ENCODE peak calls at places on chromosome 10, in four cellular contexts. One of them, this sample, is unnamed.

GRCh38 chr10:124126711-124127385 is 33.5 kb upstream of the CHST15 start:
- DNase-seq in uterus: no peak
- DNase-seq in GM12891: no peak
- DNase-seq in suprapubic skin: no peak
- DNase-seq in this sample: no peak

GRCh38 chr10:92901819-92902234 is 53.5 kb downstream of the EXOC6 start:
- DNase-seq in uterus: no peak
- DNase-seq in GM12891: no peak
- DNase-seq in suprapubic skin: no peak
- DNase-seq in this sample: no peak

GRCh38 chr10:70461397-70462348 is 16.9 kb upstream of the PALD1 start:
- DNase-seq in uterus: peak
- DNase-seq in GM12891: peak
- DNase-seq in suprapubic skin: no peak
- DNase-seq in this sample: no peak

GRCh38 chr10:112191791-112192190 is 8.2 kb upstream of the GPAM start:
- DNase-seq in uterus: no peak
- DNase-seq in GM12891: no peak
- DNase-seq in suprapubic skin: no peak
- DNase-seq in this sample: no peak

GRCh38 chr10:101829561-101830315 is 11.5 kb upstream of the OGA start:
- DNase-seq in uterus: peak
- DNase-seq in GM12891: peak
- DNase-seq in suprapubic skin: peak
- DNase-seq in this sample: peak

GRCh38 chr10:44199991-44200655 is 184.8 kb downstream of the CXCL12 start:
- DNase-seq in uterus: no peak
- DNase-seq in GM12891: no peak
- DNase-seq in suprapubic skin: no peak
- DNase-seq in this sample: no peak

GRCh38 chr10:43057831-43058340 is 19.0 kb upstream of the RET start:
- DNase-seq in uterus: no peak
- DNase-seq in GM12891: no peak
- DNase-seq in suprapubic skin: no peak
- DNase-seq in this sample: peak

GRCh38 chr10:43050011-43050410 is 26.9 kb upstream of the RET start:
- DNase-seq in uterus: no peak
- DNase-seq in GM12891: no peak
- DNase-seq in suprapubic skin: no peak
- DNase-seq in this sample: no peak

GRCh38 chr10:59181668-59182067 is 5.2 kb downstream of the PHYHIPL start:
- DNase-seq in uterus: no peak
- DNase-seq in GM12891: no peak
- DNase-seq in suprapubic skin: no peak
- DNase-seq in this sample: no peak

GRCh38 chr10:43692051-43692825 is 43.6 kb upstream of the ZNF32 start:
- DNase-seq in uterus: no peak
- DNase-seq in GM12891: no peak
- DNase-seq in suprapubic skin: peak
- DNase-seq in this sample: peak

DNA sequence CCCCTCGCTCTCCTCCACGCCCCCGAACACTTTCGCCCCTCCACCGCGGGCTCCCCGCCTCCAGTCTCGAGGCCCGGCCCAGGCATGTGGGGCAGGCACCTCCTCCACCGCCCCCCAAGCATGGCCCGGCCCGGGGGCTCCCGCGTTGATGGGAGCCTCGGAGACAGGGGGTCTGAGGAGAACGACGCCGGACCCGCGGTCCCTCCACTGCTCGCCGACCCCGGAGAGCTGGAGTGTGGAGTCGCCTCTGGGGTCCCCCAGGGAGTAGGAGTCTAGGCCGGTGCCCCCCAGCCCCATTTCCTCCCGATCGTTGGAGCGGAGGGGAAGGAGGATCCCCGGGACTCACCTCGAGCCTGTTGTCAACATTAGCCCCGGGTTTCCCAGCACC is 206 bp downstream of the UPF2 start:
- DNase-seq in uterus: no peak
- DNase-seq in GM12891: peak
- DNase-seq in suprapubic skin: no peak
- DNase-seq in this sample: peak
- TF ChIP-seq POLR2A in uterus: peak
- TF ChIP-seq POLR2A in GM12891: no peak
- TF ChIP-seq POLR2A in suprapubic skin: peak
- TF ChIP-seq POLR2A in this sample: no peak

GRCh38 chr10:50623299-50624153 is at the start of gene SGMS1:
- DNase-seq in uterus: peak
- DNase-seq in GM12891: peak
- DNase-seq in suprapubic skin: peak
- DNase-seq in this sample: peak

GRCh38 chr10:50622497-50623298 is 1.1 kb downstream of the SGMS1 start:
- DNase-seq in uterus: peak
- DNase-seq in GM12891: peak
- DNase-seq in suprapubic skin: peak
- DNase-seq in this sample: peak

GRCh38 chr10:50620899-50621298 is 2.9 kb downstream of the SGMS1 start:
- DNase-seq in uterus: no peak
- DNase-seq in GM12891: no peak
- DNase-seq in suprapubic skin: no peak
- DNase-seq in this sample: no peak

GRCh38 chr10:50619882-50620281 is 3.9 kb downstream of the SGMS1 start:
- DNase-seq in uterus: no peak
- DNase-seq in GM12891: no peak
- DNase-seq in suprapubic skin: no peak
- DNase-seq in this sample: no peak

DNA sequence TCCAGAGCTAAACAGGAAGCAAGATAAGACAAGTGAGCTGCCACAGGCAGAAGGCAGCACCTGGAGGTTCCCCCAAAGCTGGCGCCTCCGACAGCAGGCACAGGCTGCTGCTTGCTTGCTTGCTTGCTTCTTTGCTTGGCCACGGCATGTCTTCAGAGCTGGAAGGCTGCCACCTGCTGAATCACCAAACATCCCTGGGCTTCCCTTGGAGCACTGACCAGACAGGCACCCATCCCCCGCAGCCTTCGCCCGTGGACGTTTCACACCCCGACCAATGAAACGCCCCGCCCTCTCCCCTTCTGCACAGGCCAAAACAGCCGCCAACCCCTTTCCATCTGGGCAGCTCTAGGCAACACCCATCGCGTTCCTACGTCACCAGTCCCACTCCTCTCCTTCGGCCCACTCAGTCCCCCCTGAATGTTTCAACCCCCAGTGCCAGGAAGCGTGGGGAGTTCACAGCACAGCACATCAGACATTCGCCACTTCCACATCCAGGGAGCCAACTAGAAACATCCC is 1.7 kb downstream of the SGMS1 start:
- DNase-seq in uterus: peak
- DNase-seq in GM12891: peak
- DNase-seq in suprapubic skin: peak
- DNase-seq in this sample: peak
- TF ChIP-seq POLR2A in uterus: peak
- TF ChIP-seq POLR2A in GM12891: no peak
- TF ChIP-seq POLR2A in suprapubic skin: peak
- TF ChIP-seq POLR2A in this sample: no peak

GRCh38 chr10:11451640-11452260 is 159.7 kb downstream of the USP6NL start:
- DNase-seq in uterus: no peak
- DNase-seq in GM12891: no peak
- DNase-seq in suprapubic skin: peak
- DNase-seq in this sample: no peak
- TF ChIP-seq POLR2A in uterus: no peak
- TF ChIP-seq POLR2A in GM12891: no peak
- TF ChIP-seq POLR2A in suprapubic skin: no peak
- TF ChIP-seq POLR2A in this sample: no peak

GRCh38 chr10:110919349-110919931 is at the start of gene SHOC2:
- DNase-seq in uterus: peak
- DNase-seq in GM12891: peak
- DNase-seq in suprapubic skin: peak
- DNase-seq in this sample: peak
- TF ChIP-seq POLR2A in uterus: peak
- TF ChIP-seq POLR2A in GM12891: peak
- TF ChIP-seq POLR2A in suprapubic skin: peak
- TF ChIP-seq POLR2A in this sample: peak

DNA sequence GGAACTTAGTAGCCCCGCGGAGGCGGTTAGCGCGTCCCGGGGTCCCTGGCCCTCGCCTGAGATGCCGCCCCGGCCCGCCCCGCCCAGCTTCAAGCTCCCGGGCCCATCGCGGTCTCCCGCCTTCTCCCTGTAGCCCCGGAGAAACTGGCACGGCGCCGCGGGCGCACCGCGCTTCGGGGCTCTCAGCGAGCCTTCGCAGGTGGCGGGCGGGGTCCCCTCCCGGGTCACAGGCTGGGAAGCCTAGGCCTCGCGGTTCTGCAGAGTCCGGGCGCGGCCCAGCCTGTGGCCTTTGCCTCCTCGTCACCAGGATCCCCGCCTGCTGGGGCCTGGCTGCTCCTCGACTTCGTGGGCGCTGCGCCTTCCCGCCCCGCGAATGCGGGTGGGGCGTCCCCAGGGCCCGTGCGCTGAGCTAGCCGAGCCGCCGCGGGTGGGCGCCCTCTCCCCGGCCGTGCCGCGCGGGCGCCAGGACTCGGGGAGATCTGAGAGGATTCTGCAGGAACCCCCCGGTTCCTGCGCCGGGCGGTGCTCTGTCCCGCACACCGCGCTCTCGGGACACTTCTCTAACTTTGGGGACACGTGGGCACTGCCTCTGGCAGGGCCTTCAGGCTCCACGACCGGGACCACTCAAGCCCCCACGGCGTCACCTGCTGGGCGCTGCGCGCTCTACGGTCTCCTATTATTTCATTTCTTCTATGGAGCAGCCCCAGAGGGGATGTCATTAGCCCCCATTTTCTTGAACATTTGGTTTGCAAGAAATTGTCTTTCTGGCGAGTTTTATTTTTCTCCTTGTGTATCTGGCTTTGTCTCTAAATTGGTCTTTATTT is 683 bp upstream of the RGS10 start:
- DNase-seq in uterus: peak
- DNase-seq in GM12891: peak
- DNase-seq in suprapubic skin: no peak
- DNase-seq in this sample: peak
- TF ChIP-seq POLR2A in uterus: no peak
- TF ChIP-seq POLR2A in GM12891: no peak
- TF ChIP-seq POLR2A in suprapubic skin: no peak
- TF ChIP-seq POLR2A in this sample: no peak

DNA sequence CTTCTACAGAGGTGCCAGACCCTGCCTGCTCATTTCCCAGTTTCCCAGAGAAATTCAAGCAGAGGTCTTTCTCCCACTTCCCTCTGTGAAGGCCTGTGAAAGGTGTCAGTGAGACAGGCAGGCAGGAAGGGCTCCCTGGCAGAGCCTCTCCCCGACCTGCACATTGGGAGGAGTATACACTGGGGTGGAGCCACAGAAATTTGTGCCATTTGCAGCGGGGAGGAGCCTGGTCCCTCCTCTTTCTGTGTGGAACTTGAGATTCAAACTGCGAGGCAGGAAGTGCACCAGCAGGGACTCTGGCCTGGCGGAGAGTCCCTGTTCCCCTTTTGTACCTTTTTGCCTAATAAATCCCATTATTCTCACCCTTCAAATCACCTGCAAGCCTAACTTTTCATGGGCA is 54.6 kb upstream of the OPN4 start:
- DNase-seq in uterus: no peak
- DNase-seq in GM12891: no peak
- DNase-seq in suprapubic skin: no peak
- DNase-seq in this sample: no peak
- TF ChIP-seq POLR2A in uterus: no peak
- TF ChIP-seq POLR2A in GM12891: no peak
- TF ChIP-seq POLR2A in suprapubic skin: no peak
- TF ChIP-seq POLR2A in this sample: no peak

DNA sequence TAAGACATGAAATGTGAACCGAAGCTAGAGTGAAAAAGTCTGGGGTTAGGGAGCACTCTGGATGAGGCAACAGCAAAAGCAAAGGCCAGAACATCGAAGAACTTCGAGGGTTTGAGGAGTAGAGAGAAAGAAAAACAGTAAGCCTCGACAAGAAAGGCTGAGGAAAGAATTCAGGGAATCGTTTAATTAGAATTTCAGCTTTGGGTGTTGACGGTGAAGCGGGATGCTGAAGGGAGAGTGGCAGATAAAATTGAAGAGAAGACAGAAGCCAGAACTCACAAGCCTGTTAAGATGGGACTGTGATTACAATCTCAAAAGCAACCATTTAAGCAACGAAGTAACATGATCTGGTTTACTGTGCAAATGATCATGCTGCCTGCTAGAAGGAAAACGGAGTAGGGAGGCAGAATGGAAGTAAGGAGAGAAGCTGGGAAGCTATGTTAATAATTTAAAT is 2.1 kb downstream of the TRDMT1 start:
- DNase-seq in uterus: no peak
- DNase-seq in GM12891: no peak
- DNase-seq in suprapubic skin: no peak
- DNase-seq in this sample: no peak
- TF ChIP-seq POLR2A in uterus: no peak
- TF ChIP-seq POLR2A in GM12891: no peak
- TF ChIP-seq POLR2A in suprapubic skin: no peak
- TF ChIP-seq POLR2A in this sample: no peak

DNA sequence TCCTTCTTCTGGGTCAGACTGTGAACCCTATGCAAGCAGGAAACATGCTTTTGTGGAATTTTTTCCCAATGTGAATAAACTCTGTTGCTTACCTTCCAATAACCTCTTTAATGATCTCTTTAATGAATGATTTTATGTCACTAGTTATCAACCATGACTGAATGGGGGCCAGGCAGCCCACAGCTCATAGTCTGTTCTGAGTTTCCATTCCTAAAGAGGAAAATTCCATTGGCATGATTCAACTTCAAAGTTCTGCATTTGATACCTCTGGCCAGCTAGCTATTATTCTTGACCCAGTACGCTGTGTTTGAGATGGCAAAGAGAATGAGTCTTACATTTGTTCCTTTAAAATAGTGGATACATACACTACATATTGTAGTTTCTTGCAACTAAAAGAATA is 867.8 kb upstream of the CELF2 start:
- DNase-seq in uterus: no peak
- DNase-seq in GM12891: no peak
- DNase-seq in suprapubic skin: no peak
- DNase-seq in this sample: no peak
- TF ChIP-seq POLR2A in uterus: no peak
- TF ChIP-seq POLR2A in GM12891: no peak
- TF ChIP-seq POLR2A in suprapubic skin: no peak
- TF ChIP-seq POLR2A in this sample: no peak